ENCODE peak calls at places on chromosomes 6 and 20, in nine cellular contexts. R, Y, E, F, L, C, I, W and N are unnamed samples.

GRCh38 chr20:37007898-37008649 is 56.6 kb upstream of the SAMHD1 start:
- DNase-seq in R (peak; percentile 28), Y (peak; percentile 57), E (peak; percentile 38), F (no peak), L (no peak), C (peak; percentile 56), I (no peak), W (no peak), N (no peak)

GRCh38 chr6:45746046-45746445 is 269.6 kb downstream of the CLIC5 start:
- DNase-seq in R (no peak), Y (no peak), E (no peak), F (no peak), L (no peak), C (peak; percentile 49), I (no peak), W (no peak), N (no peak)

GRCh38 chr6:32092760-32093497 is 16.2 kb downstream of the TNXB start:
- DNase-seq in R (no peak), Y (no peak), E (no peak), F (no peak), L (no peak), C (peak; percentile 84), I (no peak), W (no peak), N (no peak)

GRCh38 chr6:33977606-33978438 is 168.1 kb downstream of the GRM4 start:
- DNase-seq in R (peak; percentile 12), Y (no peak), E (no peak), F (no peak), L (no peak), C (no peak), I (no peak), W (no peak), N (no peak)

GRCh38 chr6:111427341-111428116 is 55.5 kb downstream of the REV3L start:
- DNase-seq in R (no peak), Y (peak; percentile 43), E (peak; percentile 20), F (no peak), L (no peak), C (peak; percentile 85), I (no peak), W (no peak), N (peak; percentile 54)

GRCh38 chr20:15642676-15643075 is 930.6 kb downstream of the KIF16B start:
- DNase-seq in R (no peak), Y (no peak), E (no peak), F (no peak), L (no peak), C (peak; percentile 80), I (no peak), W (no peak), N (no peak)

GRCh38 chr20:20505554-20505953 is 137.7 kb downstream of the INSM1 start:
- DNase-seq in R (no peak), Y (peak; percentile 44), E (peak; percentile 42), F (no peak), L (no peak), C (no peak), I (no peak), W (no peak), N (peak; percentile 16)

GRCh38 chr6:164276211-164276610 is 861.7 kb downstream of the QKI start:
- DNase-seq in R (no peak), Y (no peak), E (no peak), F (no peak), L (no peak), C (no peak), I (no peak), W (no peak), N (no peak)

GRCh38 chr6:25277857-25278256 is 1.3 kb upstream of the CARMIL1 start:
- DNase-seq in R (no peak), Y (no peak), E (no peak), F (no peak), L (no peak), C (peak; percentile 14), I (no peak), W (no peak), N (no peak)

GRCh38 chr6:161095916-161096315 is 104.3 kb downstream of the MAP3K4 start:
- DNase-seq in R (no peak), Y (no peak), E (no peak), F (no peak), L (no peak), C (no peak), I (no peak), W (no peak), N (no peak)

GRCh38 chr6:3176562-3177355 is 19.4 kb upstream of the TUBB2A start:
- DNase-seq in R (no peak), Y (no peak), E (no peak), F (no peak), L (no peak), C (peak; percentile 98), I (peak; percentile 22), W (no peak), N (peak; percentile 76)

GRCh38 chr6:104788400-104788799 is 71.3 kb downstream of the HACE1 start:
- DNase-seq in R (no peak), Y (no peak), E (no peak), F (no peak), L (no peak), C (no peak), I (no peak), W (no peak), N (no peak)

GRCh38 chr6:104787305-104787704 is 72.4 kb downstream of the HACE1 start:
- DNase-seq in R (no peak), Y (no peak), E (no peak), F (no peak), L (no peak), C (no peak), I (no peak), W (no peak), N (no peak)

GRCh38 chr6:104784884-104785283 is 74.8 kb downstream of the HACE1 start:
- DNase-seq in R (peak; percentile 67), Y (no peak), E (no peak), F (no peak), L (no peak), C (peak; percentile 41), I (no peak), W (no peak), N (no peak)

GRCh38 chr6:104795363-104795762 is 64.4 kb downstream of the HACE1 start:
- DNase-seq in R (no peak), Y (no peak), E (no peak), F (no peak), L (no peak), C (no peak), I (no peak), W (no peak), N (no peak)

DNA sequence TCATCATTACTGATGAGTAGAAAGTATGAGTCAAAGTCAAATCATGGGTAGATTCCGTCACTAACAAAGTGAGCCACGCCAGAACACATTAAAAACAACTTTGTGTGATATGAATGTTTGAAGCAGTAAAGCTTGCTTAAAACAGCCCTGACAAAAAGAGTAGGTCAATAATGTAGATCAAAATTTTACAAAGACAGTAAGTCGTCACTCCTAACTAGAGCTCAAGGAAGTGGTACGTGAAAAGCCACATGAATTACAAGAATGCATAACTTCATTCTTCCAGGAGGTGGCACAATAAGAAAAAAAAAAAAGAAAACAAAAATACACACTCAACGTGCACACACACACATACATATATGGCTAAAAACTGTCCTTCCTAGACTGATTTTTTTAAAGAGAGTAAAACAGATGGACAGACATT is 69.9 kb downstream of the HACE1 start:
- DNase-seq in R (no peak), Y (peak; percentile 26), E (peak; percentile 29), F (no peak), L (no peak), C (peak; percentile 55), I (no peak), W (no peak), N (peak; percentile 31)
- TF ChIP-seq CTCF in R (peak; percentile 49), Y (peak; percentile 42), E (peak; percentile 33), F (no peak), L (no peak), C (peak; percentile 27), I (peak; percentile 21), W (peak; percentile 35), N (no peak)

DNA sequence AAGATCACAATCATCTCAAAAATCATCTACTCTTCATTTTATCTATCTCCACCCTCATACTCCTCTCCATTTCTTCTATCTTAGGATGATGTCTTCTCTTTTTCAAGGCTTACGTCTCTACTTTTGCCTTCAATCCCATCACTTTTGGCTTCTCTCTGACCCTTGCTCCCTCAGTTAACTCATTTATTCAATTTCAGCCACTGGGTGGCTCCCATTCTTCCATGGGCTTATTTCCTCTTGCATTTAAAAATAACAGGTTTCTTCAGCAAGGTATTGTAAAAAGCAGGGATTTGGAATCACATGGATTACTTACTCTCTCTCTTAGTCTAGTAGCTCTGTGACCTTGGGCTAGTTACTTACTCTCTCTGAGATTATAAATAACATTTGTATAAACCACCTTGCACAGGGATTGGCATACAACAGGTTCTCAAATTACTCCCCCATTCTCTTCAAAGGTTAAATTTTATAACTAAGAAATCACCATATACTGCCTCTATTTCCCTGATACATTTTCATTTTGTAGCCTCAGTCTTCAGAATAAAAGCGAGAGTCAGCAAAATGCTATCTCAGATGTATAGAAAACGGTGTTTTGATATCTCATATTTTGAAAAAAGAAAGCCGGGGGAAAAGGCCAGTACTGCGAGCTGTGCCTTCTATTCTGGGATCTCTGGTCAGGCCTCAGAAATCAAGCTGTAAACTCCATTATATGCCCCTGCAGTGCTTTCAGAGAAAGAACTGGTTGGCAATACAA is 5.5 kb downstream of the ZSCAN12 start:
- DNase-seq in R (peak; percentile 20), Y (no peak), E (no peak), F (no peak), L (no peak), C (peak; percentile 2), I (no peak), W (no peak), N (no peak)
- TF ChIP-seq CTCF in R (peak; percentile 53), Y (peak; percentile 22), E (peak; percentile 1), F (no peak), L (no peak), C (peak; percentile 21), I (no peak), W (peak; percentile 38), N (peak; percentile 52)

DNA sequence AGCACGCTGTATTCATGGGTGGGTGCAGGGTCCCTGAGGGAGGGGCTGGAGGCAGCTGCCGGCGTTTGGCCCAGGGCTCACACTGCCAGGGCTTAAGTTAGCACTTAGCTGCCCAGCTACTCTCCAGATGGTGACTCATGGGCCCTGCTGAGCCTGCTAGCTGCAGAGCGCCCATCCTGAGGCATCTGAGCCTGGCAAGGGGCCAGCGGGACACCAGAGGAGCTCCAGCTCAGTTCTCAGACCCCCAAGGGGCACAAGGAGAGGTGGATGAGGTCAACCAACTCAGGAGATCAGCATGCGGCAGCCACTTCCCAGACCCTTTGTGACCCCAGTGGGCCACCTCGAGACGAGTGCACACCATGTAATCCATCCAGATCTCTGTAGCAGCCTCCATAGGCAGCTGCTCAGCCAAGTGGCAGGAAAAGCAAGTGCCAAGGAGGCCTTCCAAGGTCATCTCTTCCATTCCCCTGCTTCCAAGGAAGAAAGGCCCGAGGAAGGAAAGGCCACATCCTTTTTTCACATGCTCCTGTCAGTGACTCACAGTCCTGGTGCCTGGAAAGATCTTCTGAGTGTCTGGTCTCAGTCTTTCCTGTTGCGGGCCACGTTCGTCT is 35.3 kb downstream of the FOXP4 start:
- DNase-seq in R (peak; percentile 63), Y (no peak), E (no peak), F (no peak), L (peak; percentile 53), C (peak; percentile 89), I (no peak), W (no peak), N (no peak)
- TF ChIP-seq CTCF in R (no peak), Y (no peak), E (no peak), F (no peak), L (no peak), C (no peak), I (no peak), W (no peak), N (no peak)

DNA sequence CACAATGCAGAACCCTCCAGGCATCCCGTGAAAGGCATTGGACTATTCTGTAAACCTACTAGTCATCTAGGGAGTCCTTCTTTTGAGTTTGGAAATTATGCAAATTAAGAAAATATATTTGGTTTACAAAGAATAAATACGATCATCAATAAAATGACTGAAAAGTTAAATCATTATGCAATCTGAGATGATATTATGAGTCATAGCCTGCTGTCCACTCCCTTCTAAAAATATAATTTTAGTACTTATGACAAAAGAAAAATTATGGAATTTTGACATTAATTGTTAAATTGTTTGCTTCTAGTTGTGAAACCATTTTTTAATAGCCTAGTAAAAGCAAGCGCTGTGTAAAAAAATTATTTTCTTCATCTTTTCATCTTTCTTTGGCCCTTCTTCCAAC is 599.9 kb downstream of the COL12A1 start:
- DNase-seq in R (no peak), Y (no peak), E (no peak), F (no peak), L (no peak), C (no peak), I (no peak), W (no peak), N (no peak)
- TF ChIP-seq CTCF in R (no peak), Y (no peak), E (no peak), F (no peak), L (no peak), C (no peak), I (no peak), W (no peak), N (no peak)